ENCODE peak calls at places on chromosomes 6 and 20, in eight cellular contexts. O is left ventricle myocardium inferior, U is Peyer's patch, E is adrenal gland, W is H7, Y is HCT116, I is NT2/D1, C is IMR-90. K is an unnamed sample.

GRCh38 chr6:131013495-131013894 is 49.5 kb downstream of the EPB41L2 start:
- DNase-seq in C (peak; percentile 88), I (no peak), E (no peak), W (no peak), U (no peak), O (no peak), Y (no peak), K (no peak)

GRCh38 chr6:21679761-21680265 is 86.3 kb downstream of the SOX4 start:
- DNase-seq in C (peak; percentile 88), U (no peak), W (no peak), I (no peak), Y (no peak), O (no peak), E (no peak), K (peak; percentile 73)

GRCh38 chr6:138656278-138656803 is 117.2 kb upstream of the CCDC28A start:
- DNase-seq in C (no peak), U (no peak), O (no peak), E (no peak), I (no peak), Y (no peak), W (no peak), K (no peak)

GRCh38 chr6:75601608-75602163 is at the start of gene SENP6:
- DNase-seq in E (peak; percentile 79), O (peak; percentile 85), Y (peak; percentile 27), C (peak; percentile 70), W (peak; percentile 88), U (peak; percentile 65), I (peak; percentile 46), K (peak; percentile 87)

GRCh38 chr6:35737413-35738211 is 780 bp downstream of the ARMC12 start:
- DNase-seq in O (no peak), E (no peak), Y (peak; percentile 65), C (peak; percentile 87), U (no peak), I (no peak), W (peak; percentile 52), K (peak; percentile 59)

GRCh38 chr20:32465092-32465900 is 107.2 kb downstream of the ASXL1 start:
- DNase-seq in I (no peak), U (no peak), O (peak; percentile 64), Y (no peak), W (peak; percentile 71), C (peak; percentile 92), E (peak; percentile 85), K (peak; percentile 93)

GRCh38 chr6:36717871-36718540 is 20.4 kb downstream of the RAB44 start:
- DNase-seq in I (no peak), U (no peak), W (peak; percentile 34), Y (no peak), C (no peak), E (no peak), O (no peak), K (no peak)

GRCh38 chr20:11376998-11377397 is 540.7 kb upstream of the BTBD3 start:
- DNase-seq in Y (no peak), C (peak; percentile 90), E (no peak), I (no peak), U (no peak), O (no peak), W (no peak), K (no peak)

GRCh38 chr6:3231213-3232016 is 4.0 kb upstream of the TUBB2B start:
- DNase-seq in U (peak; percentile 19), O (peak; percentile 57), Y (no peak), E (peak; percentile 84), W (peak; percentile 86), I (peak; percentile 66), C (peak; percentile 74), K (peak; percentile 73)

GRCh38 chr20:23649830-23650417 is 12.2 kb upstream of the CST3 start:
- DNase-seq in O (no peak), U (no peak), Y (no peak), C (no peak), I (no peak), W (no peak), E (no peak), K (no peak)

GRCh38 chr6:6193221-6193745 is 127.2 kb downstream of the F13A1 start:
- DNase-seq in C (no peak), E (no peak), W (no peak), I (no peak), O (no peak), Y (no peak), U (no peak), K (no peak)

GRCh38 chr6:122818866-122819265 is 29.8 kb downstream of the SMPDL3A start:
- DNase-seq in C (no peak), I (no peak), U (no peak), O (no peak), Y (no peak), W (no peak), E (no peak), K (no peak)

GRCh38 chr6:116941727-116942126 is 64.7 kb downstream of the RFX6 start:
- DNase-seq in E (no peak), W (peak; percentile 9), O (no peak), C (no peak), Y (no peak), I (no peak), U (no peak), K (no peak)

GRCh38 chr20:467755-468154 is 5.4 kb upstream of the TBC1D20 start:
- DNase-seq in I (no peak), Y (no peak), U (no peak), W (no peak), O (no peak), C (no peak), E (no peak), K (no peak)

GRCh38 chr6:11425431-11425871 is 112.1 kb upstream of the TMEM170B start:
- DNase-seq in I (no peak), C (no peak), W (no peak), E (no peak), U (no peak), O (no peak), Y (no peak), K (no peak)

GRCh38 chr6:56495654-56496053 is 147.0 kb downstream of the DST start:
- DNase-seq in E (no peak), I (no peak), W (no peak), Y (no peak), C (no peak), O (no peak), U (no peak), K (no peak)

GRCh38 chr6:56497691-56498090 is 145.0 kb downstream of the DST start:
- DNase-seq in U (no peak), C (no peak), O (no peak), W (no peak), I (no peak), Y (no peak), E (no peak), K (no peak)

GRCh38 chr6:56497270-56497669 is 145.4 kb downstream of the DST start:
- DNase-seq in E (no peak), U (no peak), Y (no peak), O (no peak), W (no peak), C (no peak), I (no peak), K (no peak)

GRCh38 chr6:56499121-56499520 is 143.6 kb downstream of the DST start:
- DNase-seq in Y (no peak), U (no peak), O (no peak), I (no peak), E (no peak), W (no peak), C (peak; percentile 35), K (no peak)
- H3K36me3 ChIP-seq in Y (peaks cover 3% of the 10 kb centered on the region), U (no peaks in the 10 kb centered on the region), O (peaks cover 66% of the 10 kb centered on the region), I (peaks cover 29% of the 10 kb centered on the region), E (no peaks in the 10 kb centered on the region), W (peaks cover 7% of the 10 kb centered on the region), C (peaks cover 26% of the 10 kb centered on the region), K (peaks cover 42% of the 10 kb centered on the region)

GRCh38 chr20:57106030-57106682 is 160.3 kb downstream of the BMP7 start:
- DNase-seq in U (no peak), W (peak; percentile 82), O (no peak), E (no peak), I (no peak), C (no peak), Y (peak; percentile 22), K (no peak)

GRCh38 chr20:57108218-57108617 is 158.2 kb downstream of the BMP7 start:
- DNase-seq in O (no peak), Y (no peak), U (no peak), I (no peak), W (no peak), C (no peak), E (no peak), K (no peak)

GRCh38 chr20:57104711-57105110 is 161.7 kb downstream of the BMP7 start:
- DNase-seq in W (no peak), U (no peak), Y (no peak), O (no peak), I (no peak), C (no peak), E (no peak), K (no peak)

GRCh38 chr20:57107208-57107607 is 159.2 kb downstream of the BMP7 start:
- DNase-seq in W (no peak), Y (no peak), O (no peak), U (no peak), I (no peak), C (no peak), E (no peak), K (no peak)

GRCh38 chr20:57106692-57107091 is 159.7 kb downstream of the BMP7 start:
- DNase-seq in O (no peak), C (no peak), W (no peak), Y (no peak), E (no peak), U (no peak), I (no peak), K (no peak)
- H3K36me3 ChIP-seq in O (no peaks in the 10 kb centered on the region), C (no peaks in the 10 kb centered on the region), W (no peaks in the 10 kb centered on the region), Y (no peaks in the 10 kb centered on the region), E (no peaks in the 10 kb centered on the region), U (no peaks in the 10 kb centered on the region), I (no peaks in the 10 kb centered on the region), K (no peaks in the 10 kb centered on the region)

DNA sequence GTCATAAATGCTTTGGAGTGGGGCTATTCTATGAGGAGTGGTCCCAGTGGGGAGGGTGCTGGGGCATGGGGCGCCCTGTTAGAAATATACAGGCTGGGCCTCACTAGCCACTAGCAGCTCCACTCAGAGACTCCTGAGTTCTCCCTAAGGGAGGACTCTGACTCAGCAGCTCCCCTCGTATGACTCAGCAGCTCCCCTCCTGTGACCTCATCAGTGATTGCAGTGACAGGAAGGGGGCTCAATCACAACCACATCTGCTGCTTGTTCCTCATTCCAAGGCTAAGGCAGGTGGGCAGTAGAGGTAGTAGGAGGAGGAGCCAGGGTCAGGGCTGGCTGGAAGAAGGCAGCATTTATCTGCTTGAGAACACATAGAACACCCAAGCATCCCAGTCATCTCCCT is 73.7 kb downstream of the PRND start:
- DNase-seq in Y (peak; percentile 6), W (peak; percentile 68), O (no peak), U (no peak), C (peak; percentile 80), E (no peak), I (peak; percentile 22), K (peak; percentile 19)
- H3K36me3 ChIP-seq in Y (no peaks in the 10 kb centered on the region), W (no peaks in the 10 kb centered on the region), O (peaks cover 22% of the 10 kb centered on the region), U (no peaks in the 10 kb centered on the region), C (peaks cover 30% of the 10 kb centered on the region), E (no peaks in the 10 kb centered on the region), I (peaks cover 16% of the 10 kb centered on the region), K (no peaks in the 10 kb centered on the region)

DNA sequence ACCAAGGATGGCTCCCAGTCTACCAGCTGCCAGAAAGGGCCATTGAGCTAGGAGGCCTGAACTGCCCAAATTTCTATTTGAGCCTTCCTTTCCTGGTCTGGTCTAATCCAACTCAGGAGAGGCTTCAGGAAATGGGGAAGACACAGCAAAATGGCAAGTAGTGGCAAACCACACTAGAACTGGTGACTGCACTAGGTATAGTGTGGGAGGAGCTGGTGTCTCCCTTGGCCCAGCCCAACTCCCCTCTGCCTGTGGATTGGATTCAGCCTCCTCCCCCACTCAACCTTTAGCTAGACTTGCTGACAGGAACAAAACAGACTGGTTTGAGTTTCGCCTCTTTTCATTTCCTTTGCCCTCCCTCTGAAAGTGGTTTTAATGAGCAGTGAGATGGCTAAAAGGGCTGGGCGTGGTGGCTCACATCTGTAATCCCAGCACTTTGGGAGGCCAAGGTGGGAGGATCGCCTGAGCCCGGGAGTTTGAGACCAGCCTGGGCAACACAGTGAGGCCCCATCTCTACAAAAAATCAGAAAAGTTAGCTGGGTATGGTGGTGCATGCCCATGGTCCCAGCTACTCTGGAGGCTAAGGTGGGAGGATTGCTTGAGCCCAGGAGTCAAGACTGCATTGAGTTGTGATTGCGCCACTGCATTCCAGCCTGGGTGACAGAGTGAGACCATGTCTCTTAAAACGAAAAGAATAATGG is 17.5 kb downstream of the MRPS18A start:
- DNase-seq in O (no peak), I (no peak), W (peak; percentile 68), E (no peak), Y (no peak), U (no peak), C (no peak), K (no peak)
- H3K36me3 ChIP-seq in O (peaks cover 50% of the 10 kb centered on the region), I (peaks cover 45% of the 10 kb centered on the region), W (peaks cover 29% of the 10 kb centered on the region), E (no peaks in the 10 kb centered on the region), Y (peaks cover 28% of the 10 kb centered on the region), U (no peaks in the 10 kb centered on the region), C (peaks cover 34% of the 10 kb centered on the region), K (peaks cover 41% of the 10 kb centered on the region)

K was measured in SJSA1.